ENCODE peak calls at places on chromosome 12, in seven cellular contexts. E is NCI-H2081; L is upper lobe of right lung; V is aorta; D is foreskin fibroblast; X is HEK293T; Z is CD4-positive, alpha-beta T cell. P is an unnamed sample.
A peak's percentile ranks its signal among the peaks of the same experiment; 100 is the strongest.

GRCh38 chr12:66662729-66663128 is 16.1 kb downstream of the GRIP1 start:
- DNase-seq in X (no peak), V (no peak), L (no peak), D (peak; percentile 41), E (peak; percentile 57), Z (no peak), P (peak; percentile 37)

GRCh38 chr12:124512667-124513296 is 54.6 kb downstream of the NCOR2 start:
- DNase-seq in X (no peak), Z (no peak), D (peak; percentile 97), L (peak; percentile 93), V (peak; percentile 90), E (peak; percentile 52), P (peak; percentile 98)

GRCh38 chr12:131673519-131674265 is 37.2 kb upstream of the SFSWAP start:
- DNase-seq in E (no peak), X (no peak), V (peak; percentile 8), Z (no peak), L (peak; percentile 13), D (peak; percentile 7), P (no peak)

GRCh38 chr12:83954939-83955601 is 957.5 kb downstream of the SLC6A15 start:
- DNase-seq in V (no peak), E (no peak), L (no peak), X (no peak), Z (no peak), D (no peak), P (no peak)

GRCh38 chr12:53538209-53538689 is 31.0 kb upstream of the NPFF start:
- DNase-seq in V (no peak), E (peak; percentile 70), Z (no peak), L (no peak), X (no peak), D (peak; percentile 45), P (peak; percentile 67)

GRCh38 chr12:85441025-85441424 is 161.0 kb downstream of the ALX1 start:
- DNase-seq in Z (no peak), L (no peak), D (no peak), E (no peak), X (no peak), V (no peak), P (no peak)

GRCh38 chr12:90076851-90077319 is 368.2 kb upstream of the ATP2B1 start:
- DNase-seq in D (no peak), X (no peak), L (no peak), V (no peak), E (no peak), Z (no peak), P (no peak)

GRCh38 chr12:68727776-68728175 is 18.2 kb upstream of the SLC35E3 start:
- DNase-seq in V (no peak), D (no peak), X (no peak), E (no peak), L (no peak), Z (no peak), P (no peak)

GRCh38 chr12:49985981-49986380 is 13.2 kb downstream of the AQP6 start:
- DNase-seq in E (no peak), D (peak; percentile 29), Z (no peak), L (no peak), X (no peak), V (no peak), P (no peak)

GRCh38 chr12:81284137-81284536 is 206.3 kb downstream of the ACSS3 start:
- DNase-seq in Z (no peak), X (peak; percentile 11), V (no peak), D (no peak), E (no peak), L (no peak), P (no peak)

GRCh38 chr12:4991801-4992200 is 51.9 kb upstream of the KCNA5 start:
- DNase-seq in Z (no peak), V (no peak), X (no peak), D (no peak), L (no peak), E (no peak), P (no peak)

GRCh38 chr12:117538032-117538690 is 176.7 kb upstream of the NOS1 start:
- DNase-seq in Z (no peak), L (no peak), D (no peak), E (no peak), V (no peak), X (no peak), P (no peak)

GRCh38 chr12:5945071-5946008 is at the start of gene ANO2:
- DNase-seq in D (peak; percentile 1), E (peak; percentile 48), Z (no peak), V (no peak), L (peak; percentile 65), X (peak; percentile 71), P (no peak)

GRCh38 chr12:18868673-18869072 is 130.8 kb downstream of the CAPZA3 start:
- DNase-seq in D (peak; percentile 8), L (no peak), E (no peak), Z (no peak), V (no peak), X (no peak), P (no peak)

GRCh38 chr12:128140551-128140950 is 126.4 kb upstream of the TMEM132C start:
- DNase-seq in D (no peak), V (no peak), L (no peak), E (no peak), Z (no peak), X (no peak), P (no peak)

GRCh38 chr12:82517027-82517426 is 158.7 kb downstream of the METTL25 start:
- DNase-seq in D (no peak), V (no peak), X (peak; percentile 37), E (peak; percentile 22), L (no peak), Z (no peak), P (no peak)

GRCh38 chr12:52615208-52615868 is 3.0 kb downstream of the KRT73 start:
- DNase-seq in X (no peak), Z (no peak), D (no peak), L (no peak), E (no peak), V (no peak), P (no peak)

GRCh38 chr12:19893514-19893913 is 454.2 kb downstream of the AEBP2 start:
- DNase-seq in L (no peak), E (no peak), D (no peak), V (no peak), X (no peak), Z (no peak), P (no peak)

GRCh38 chr12:122823429-122823828 is 11.8 kb upstream of the HIP1R start:
- DNase-seq in D (no peak), E (no peak), V (no peak), L (no peak), X (no peak), Z (no peak), P (no peak)

GRCh38 chr12:23686095-23686494 is 263.4 kb downstream of the SOX5 start:
- DNase-seq in L (no peak), V (no peak), X (no peak), Z (no peak), E (peak; percentile 12), D (no peak), P (no peak)

P was measured in skeletal muscle cell.